ENCODE peak calls at places on chromosomes 4 and X, in eight cellular contexts. O, P, M, X, U, D, Y and A are unnamed samples.

GRCh38 chr4:182828678-182829025 is 88.5 kb downstream of the DCTD start:
- DNase-seq in O (no peak), P (no peak), M (no peak), X (no peak), U (no peak), D (no peak), Y (no peak), A (no peak)

GRCh38 chrX:617891-618290 is 12.7 kb upstream of the SHOX start:
- DNase-seq in O (no peak), P (no peak), M (no peak), X (no peak), U (no peak), D (no peak), Y (no peak), A (no peak)

GRCh38 chr4:164931551-164932324 is 45.7 kb downstream of the TRIM61 start:
- DNase-seq in O (no peak), P (peak; percentile 91), M (no peak), X (no peak), U (no peak), D (peak; percentile 40), Y (no peak), A (no peak)

GRCh38 chrX:147550217-147550616 is 361.5 kb upstream of the FMR1 start:
- DNase-seq in O (no peak), P (peak; percentile 6), M (peak; percentile 22), X (no peak), U (peak; percentile 53), D (no peak), Y (no peak), A (peak; percentile 40)

GRCh38 chr4:93084599-93085305 is 743.8 kb upstream of the ATOH1 start:
- DNase-seq in O (no peak), P (no peak), M (no peak), X (no peak), U (peak; percentile 18), D (no peak), Y (no peak), A (no peak)

GRCh38 chrX:44775726-44776125 is 68.1 kb upstream of the DUSP21 start:
- DNase-seq in O (no peak), P (no peak), M (no peak), X (no peak), U (no peak), D (no peak), Y (no peak), A (no peak)

GRCh38 chr4:24968992-24969391 is 56.1 kb upstream of the CCDC149 start:
- DNase-seq in O (no peak), P (no peak), M (no peak), X (no peak), U (no peak), D (no peak), Y (no peak), A (no peak)

GRCh38 chrX:40852573-40852972 is 117.2 kb upstream of the MED14 start:
- DNase-seq in O (no peak), P (no peak), M (no peak), X (no peak), U (no peak), D (no peak), Y (no peak), A (no peak)

GRCh38 chrX:72270316-72270866 is 6.7 kb downstream of the RPS4X start:
- DNase-seq in O (no peak), P (no peak), M (no peak), X (no peak), U (no peak), D (no peak), Y (no peak), A (no peak)

GRCh38 chr4:22385615-22386014 is 130.3 kb downstream of the ADGRA3 start:
- DNase-seq in O (no peak), P (peak; percentile 2), M (no peak), X (no peak), U (no peak), D (peak; percentile 89), Y (no peak), A (no peak)